ENCODE peak calls at places on chromosomes 12 and 14, in nine cellular contexts. Q, I, J, Z, H, L, G, O and C are unnamed samples.

GRCh38 chr12:105878964-105879363 is 259.8 kb downstream of the NUAK1 start:
- DNase-seq in Q (no peak), I (no peak), J (no peak), Z (no peak), H (no peak), L (no peak), G (no peak), O (no peak), C (no peak)

GRCh38 chr14:93035917-93036651 is 79.6 kb downstream of the ITPK1 start:
- DNase-seq in Q (peak; percentile 48), I (no peak), J (no peak), Z (peak; percentile 56), H (no peak), L (no peak), G (peak; percentile 61), O (no peak), C (no peak)

GRCh38 chr12:105444050-105444808 is 113.7 kb downstream of the C12orf75 start:
- DNase-seq in Q (no peak), I (no peak), J (no peak), Z (no peak), H (no peak), L (peak; percentile 7), G (peak; percentile 77), O (no peak), C (no peak)

GRCh38 chr12:100897240-100897639 is 102.7 kb downstream of the ANO4 start:
- DNase-seq in Q (no peak), I (no peak), J (no peak), Z (no peak), H (no peak), L (no peak), G (no peak), O (no peak), C (no peak)

GRCh38 chr12:124545508-124546418 is 21.6 kb downstream of the NCOR2 start:
- DNase-seq in Q (no peak), I (no peak), J (no peak), Z (peak; percentile 58), H (no peak), L (peak; percentile 52), G (no peak), O (no peak), C (no peak)

GRCh38 chr12:94770397-94770759 is 120.0 kb upstream of the TMCC3 start:
- DNase-seq in Q (no peak), I (no peak), J (no peak), Z (no peak), H (no peak), L (no peak), G (no peak), O (no peak), C (no peak)

GRCh38 chr12:87760943-87761342 is 268.3 kb downstream of the C12orf50 start:
- DNase-seq in Q (no peak), I (no peak), J (no peak), Z (no peak), H (no peak), L (no peak), G (no peak), O (no peak), C (no peak)

GRCh38 chr12:126389215-126389841 is 1324.1 kb downstream of the AACS start:
- DNase-seq in Q (no peak), I (no peak), J (no peak), Z (no peak), H (no peak), L (peak; percentile 14), G (no peak), O (no peak), C (no peak)

GRCh38 chr12:11877869-11878780 is 192.6 kb upstream of the BCL2L14 start:
- DNase-seq in Q (no peak), I (no peak), J (no peak), Z (no peak), H (no peak), L (peak; percentile 79), G (peak; percentile 50), O (no peak), C (no peak)

GRCh38 chr12:2795291-2796186 is 769 bp downstream of the FKBP4 start:
- DNase-seq in Q (peak; percentile 87), I (peak; percentile 62), J (peak; percentile 82), Z (peak; percentile 81), H (peak; percentile 93), L (peak; percentile 88), G (peak; percentile 55), O (no peak), C (no peak)

GRCh38 chr12:57816855-57817151 is 1.7 kb downstream of the AVIL start:
- DNase-seq in Q (peak; percentile 40), I (no peak), J (no peak), Z (no peak), H (no peak), L (no peak), G (no peak), O (no peak), C (no peak)

GRCh38 chr12:47963340-47964040 is at the start of gene TMEM106C:
- DNase-seq in Q (peak; percentile 94), I (peak; percentile 97), J (peak; percentile 95), Z (peak; percentile 81), H (peak; percentile 98), L (peak; percentile 93), G (peak; percentile 91), O (peak; percentile 70), C (peak; percentile 49)

GRCh38 chr12:115451785-115452736 is 768.1 kb upstream of the TBX3 start:
- DNase-seq in Q (peak; percentile 67), I (peak; percentile 42), J (no peak), Z (no peak), H (no peak), L (peak; percentile 68), G (no peak), O (no peak), C (no peak)

GRCh38 chr12:102990419-102990818 is 32.9 kb downstream of the ASCL1 start:
- DNase-seq in Q (no peak), I (no peak), J (no peak), Z (no peak), H (no peak), L (no peak), G (no peak), O (no peak), C (no peak)
- TF ChIP-seq CTCF in Q (no peak), I (no peak), J (no peak), Z (no peak), H (no peak), L (no peak), G (no peak), O (no peak), C (no peak)

DNA sequence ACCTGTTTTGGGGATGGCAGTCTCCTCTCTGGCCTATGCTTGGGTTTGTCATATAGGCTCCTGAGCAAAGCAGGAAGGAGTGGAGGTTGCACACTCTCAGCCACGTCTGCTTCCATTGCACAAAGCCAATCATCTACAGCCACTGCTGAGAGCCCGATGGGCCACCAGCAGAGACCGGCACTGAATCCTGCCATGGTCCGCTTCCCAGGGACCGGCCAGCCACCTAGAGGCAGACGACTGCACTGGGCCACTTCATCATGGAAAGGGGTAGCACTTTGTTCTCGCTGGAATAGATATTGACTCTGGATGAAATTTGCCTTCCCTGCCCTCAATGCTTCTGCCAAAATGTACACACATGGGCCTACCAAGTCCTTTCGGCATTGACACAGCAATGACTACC is 22.3 kb downstream of the DLK1 start:
- DNase-seq in Q (no peak), I (no peak), J (no peak), Z (no peak), H (peak; percentile 66), L (no peak), G (no peak), O (no peak), C (no peak)
- TF ChIP-seq CTCF in Q (no peak), I (no peak), J (no peak), Z (no peak), H (no peak), L (no peak), G (no peak), O (no peak), C (no peak)

DNA sequence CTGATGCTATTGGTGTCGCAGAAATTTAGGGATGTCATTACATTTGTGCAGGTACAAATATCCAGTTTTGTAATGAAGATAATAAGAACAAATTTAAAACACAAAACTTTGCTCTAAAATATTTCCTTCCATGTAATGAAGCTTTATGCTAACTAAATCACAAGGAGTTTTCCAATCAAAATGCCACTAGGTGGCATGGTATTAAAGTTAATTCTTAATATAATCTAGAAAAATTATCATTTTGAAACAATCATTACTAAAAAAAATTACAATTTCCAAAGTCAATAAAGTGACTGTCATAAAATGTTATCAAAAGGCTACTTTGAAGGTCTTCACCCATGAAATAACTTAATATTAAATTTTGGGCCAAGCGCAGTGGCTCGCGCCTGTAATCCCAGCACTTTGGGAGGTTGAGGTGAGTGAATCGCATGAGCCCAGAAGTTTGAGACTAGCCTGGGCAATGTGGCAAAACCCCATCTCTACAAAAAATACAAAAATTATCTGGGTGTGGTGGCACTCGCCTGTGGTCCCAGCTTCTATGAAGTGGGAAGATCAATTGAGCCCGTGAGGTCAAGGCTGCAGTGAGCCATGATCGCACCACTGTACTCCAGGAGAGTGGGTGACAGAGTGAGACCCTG is 77.4 kb downstream of the KIF21A start:
- DNase-seq in Q (no peak), I (no peak), J (no peak), Z (no peak), H (no peak), L (no peak), G (no peak), O (no peak), C (no peak)
- TF ChIP-seq CTCF in Q (no peak), I (no peak), J (no peak), Z (no peak), H (no peak), L (no peak), G (peak; percentile 41), O (no peak), C (no peak)

DNA sequence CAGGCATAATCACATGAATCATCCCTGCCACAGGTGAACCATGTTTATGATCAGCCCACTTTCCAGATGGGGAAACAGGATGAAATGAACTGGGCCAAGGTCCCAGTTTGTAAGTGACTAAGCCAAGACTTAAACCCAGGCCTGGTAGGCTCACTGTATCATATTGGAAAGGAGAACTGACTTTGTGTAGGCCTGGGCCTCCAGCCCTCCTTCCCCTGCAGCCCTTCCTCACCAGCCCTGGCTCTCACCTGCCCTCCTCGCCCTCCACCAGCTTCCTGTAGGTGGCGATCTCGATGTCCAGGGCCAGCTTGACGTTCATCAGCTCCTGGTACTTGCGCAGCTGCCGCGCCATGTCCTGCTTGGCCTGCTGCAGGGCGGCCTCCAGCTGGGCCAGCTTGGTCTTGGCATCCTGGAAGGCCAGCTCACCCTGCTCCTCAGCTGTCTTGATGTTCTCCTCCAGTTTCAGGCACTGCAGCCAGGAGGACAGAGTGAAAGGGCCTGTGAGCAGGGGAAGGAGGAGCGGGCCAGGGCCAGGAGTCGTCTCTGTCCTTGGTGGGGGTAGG is 19.8 kb downstream of the KRT80 start:
- DNase-seq in Q (no peak), I (peak; percentile 53), J (no peak), Z (no peak), H (no peak), L (peak; percentile 68), G (peak; percentile 87), O (no peak), C (no peak)
- TF ChIP-seq CTCF in Q (no peak), I (peak; percentile 30), J (no peak), Z (no peak), H (no peak), L (no peak), G (peak; percentile 63), O (peak; percentile 51), C (no peak)

GRCh38 chr14:54486685-54487084 is 2.1 kb downstream of the GMFB start:
- DNase-seq in Q (no peak), I (no peak), J (no peak), Z (no peak), H (no peak), L (no peak), G (no peak), O (no peak), C (no peak)
- TF ChIP-seq CTCF in Q (no peak), I (no peak), J (no peak), Z (no peak), H (no peak), L (no peak), G (no peak), O (no peak), C (no peak)